ENCODE peak calls at places on chromosomes 5 and 9, in ten cellular contexts. P is dorsolateral prefrontal cortex; N is iPS-NIHi11; U is amniotic stem cell; I is germinal center; F is HCEC 1CT; Y is GDM1; L is stimulated activated CD4-positive, alpha-beta T cell treated with anti-CD3 and anti-CD28 coated beads, Interleukin-4, amount 100 ng/mL, for 24 hours; X is stomach; H is GM03348. K is an unnamed sample.

GRCh38 chr9:25427290-25427689 is 251.0 kb downstream of the TUSC1 start:
- DNase-seq in Y (no peak), L (no peak), N (no peak), I (no peak), H (no peak), F (no peak), U (no peak), X (no peak), P (no peak), K (no peak)

GRCh38 chr9:135221951-135222631 is 134.6 kb downstream of the OLFM1 start:
- DNase-seq in L (no peak), U (no peak), Y (no peak), N (peak), I (no peak), X (no peak), P (no peak), F (no peak), H (no peak), K (no peak)

GRCh38 chr9:90102292-90102901 is 497.6 kb downstream of the GADD45G start:
- DNase-seq in F (peak), I (peak), H (peak), X (peak), Y (peak), U (no peak), N (peak), P (peak), L (peak), K (peak)

GRCh38 chr5:66850354-66851075 is 254.3 kb downstream of the MAST4 start:
- DNase-seq in N (no peak), U (no peak), F (peak), I (no peak), Y (no peak), L (no peak), X (no peak), H (peak), P (no peak), K (no peak)

GRCh38 chr5:83102581-83102980 is 25.2 kb downstream of the XRCC4 start:
- DNase-seq in N (no peak), H (no peak), U (no peak), I (no peak), Y (no peak), F (no peak), L (no peak), X (no peak), P (no peak), K (no peak)

GRCh38 chr5:168179185-168179584 is 112.3 kb upstream of the WWC1 start:
- DNase-seq in I (no peak), U (no peak), N (no peak), X (no peak), F (no peak), L (no peak), P (no peak), H (no peak), Y (no peak), K (no peak)

GRCh38 chr9:136723362-136723976 is 11.1 kb downstream of the DIPK1B start:
- DNase-seq in Y (no peak), P (no peak), N (no peak), X (no peak), U (no peak), F (no peak), H (no peak), I (no peak), L (no peak), K (no peak)

GRCh38 chr5:174239718-174240117 is 194.2 kb downstream of the NSG2 start:
- DNase-seq in H (no peak), P (no peak), U (no peak), F (no peak), I (no peak), X (no peak), N (no peak), L (no peak), Y (no peak), K (no peak)

GRCh38 chr5:96049398-96050272 is 88.0 kb upstream of the ELL2 start:
- DNase-seq in P (no peak), F (peak), U (peak), I (no peak), H (peak), X (no peak), L (no peak), N (no peak), Y (no peak), K (peak)

GRCh38 chr5:145295236-145295635 is 539.9 kb downstream of the PRELID2 start:
- DNase-seq in F (peak), I (no peak), L (no peak), N (no peak), Y (no peak), U (no peak), H (no peak), X (no peak), P (no peak), K (no peak)

GRCh38 chr5:73796164-73797141 is 170.5 kb downstream of the ARHGEF28 start:
- DNase-seq in N (no peak), H (peak), L (no peak), P (no peak), Y (no peak), I (no peak), F (peak), U (peak), X (peak), K (peak)

GRCh38 chr5:65121880-65122436 is 353.2 kb downstream of the CWC27 start:
- DNase-seq in N (no peak), P (no peak), X (no peak), I (no peak), U (no peak), H (peak), L (peak), F (peak), Y (no peak), K (no peak)